ENCODE peak calls at places on chromosome 4, in five cellular contexts. K is thoracic aorta, J is cardiac muscle cell, V is fibroblast of mammary gland, R is AG04450. O is an unnamed sample.

GRCh38 chr4:152327606-152328453 is 208.1 kb downstream of the FBXW7 start:
- DNase-seq in K (no peak), J (no peak), V (no peak), R (no peak), O (no peak)

GRCh38 chr4:139611391-139611790 is 54.2 kb upstream of the MGST2 start:
- DNase-seq in K (no peak), J (no peak), V (no peak), R (no peak), O (no peak)

GRCh38 chr4:79514637-79515320 is 106.8 kb upstream of the GK2 start:
- DNase-seq in K (no peak), J (no peak), V (no peak), R (no peak), O (no peak)

GRCh38 chr4:11367371-11367770 is 61.3 kb downstream of the HS3ST1 start:
- DNase-seq in K (no peak), J (peak; percentile 96), V (peak; percentile 9), R (no peak), O (no peak)

GRCh38 chr4:88185916-88186315 is 27.5 kb upstream of the ABCG2 start:
- DNase-seq in K (no peak), J (no peak), V (no peak), R (peak; percentile 61), O (peak; percentile 45)

GRCh38 chr4:26264109-26264508 is 56.7 kb upstream of the RBPJ start:
- DNase-seq in K (no peak), J (no peak), V (no peak), R (no peak), O (no peak)

GRCh38 chr4:80393246-80393969 is 57.9 kb downstream of the CFAP299 start:
- DNase-seq in K (no peak), J (peak; percentile 20), V (peak; percentile 82), R (peak; percentile 60), O (peak; percentile 45)

GRCh38 chr4:30718021-30718888 is 1.9 kb upstream of the PCDH7 start:
- DNase-seq in K (no peak), J (peak; percentile 24), V (peak; percentile 35), R (no peak), O (no peak)

GRCh38 chr4:170093978-170094377 is 4.2 kb upstream of the AADAT start:
- DNase-seq in K (no peak), J (no peak), V (no peak), R (no peak), O (no peak)

GRCh38 chr4:101039367-101039766 is 308.0 kb downstream of the PPP3CA start:
- DNase-seq in K (no peak), J (no peak), V (no peak), R (no peak), O (no peak)

GRCh38 chr4:23878912-23879732 is 10.7 kb downstream of the PPARGC1A start:
- DNase-seq in K (no peak), J (peak; percentile 46), V (no peak), R (no peak), O (no peak)
- TF ChIP-seq CTCF in K (no peak), J (no peak), V (no peak), R (no peak), O (no peak)

DNA sequence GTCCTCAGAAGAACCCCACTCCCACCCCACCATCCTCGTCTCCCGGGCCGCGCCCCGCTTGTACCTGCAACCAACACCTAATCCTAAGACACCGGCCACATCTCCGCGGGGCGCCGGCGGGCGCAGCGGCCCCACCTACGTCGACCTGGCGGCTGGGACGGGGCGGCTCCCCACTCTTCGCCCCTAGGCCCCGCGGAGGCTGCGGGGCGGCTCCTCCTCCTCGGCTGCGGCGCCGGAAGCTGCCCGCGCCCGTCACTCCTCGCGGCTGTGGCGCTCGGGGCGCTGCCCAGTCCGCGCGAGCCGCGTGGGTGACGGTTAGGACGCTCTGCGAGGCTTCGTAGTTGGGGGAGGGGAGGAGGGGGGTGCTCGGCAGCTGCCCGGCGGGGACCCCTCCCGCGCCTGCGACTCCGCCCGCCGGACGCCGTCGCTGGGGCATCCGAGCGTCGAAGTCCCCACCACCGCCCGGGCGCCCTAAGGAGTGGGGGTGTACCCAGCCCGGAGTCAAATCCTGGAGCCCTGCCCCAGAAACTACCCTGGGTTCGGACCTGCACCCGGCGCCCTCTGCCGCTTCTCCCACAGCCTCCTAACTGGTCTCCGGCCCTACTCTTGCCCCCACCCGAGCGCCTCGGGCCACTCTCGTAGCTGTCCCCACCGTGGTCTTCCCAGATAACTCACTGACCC is at the start of gene CCDC158:
- DNase-seq in K (no peak), J (peak; percentile 49), V (no peak), R (no peak), O (no peak)
- H3K4me3 ChIP-seq in K (peak within 1 kb of the TSS; percentile 89), J (no peak within 1 kb of the TSS), V (peak within 1 kb of the TSS; percentile 29), R (peak within 1 kb of the TSS; percentile 44), O (peak within 1 kb of the TSS; percentile 48)

GRCh38 chr4:127124919-127125318 is 507.8 kb upstream of the INTU start:
- DNase-seq in K (no peak), J (peak; percentile 22), V (peak; percentile 22), R (no peak), O (no peak)
- TF ChIP-seq CTCF in K (no peak), J (no peak), V (peak; percentile 33), R (peak; percentile 43), O (peak; percentile 30)

DNA sequence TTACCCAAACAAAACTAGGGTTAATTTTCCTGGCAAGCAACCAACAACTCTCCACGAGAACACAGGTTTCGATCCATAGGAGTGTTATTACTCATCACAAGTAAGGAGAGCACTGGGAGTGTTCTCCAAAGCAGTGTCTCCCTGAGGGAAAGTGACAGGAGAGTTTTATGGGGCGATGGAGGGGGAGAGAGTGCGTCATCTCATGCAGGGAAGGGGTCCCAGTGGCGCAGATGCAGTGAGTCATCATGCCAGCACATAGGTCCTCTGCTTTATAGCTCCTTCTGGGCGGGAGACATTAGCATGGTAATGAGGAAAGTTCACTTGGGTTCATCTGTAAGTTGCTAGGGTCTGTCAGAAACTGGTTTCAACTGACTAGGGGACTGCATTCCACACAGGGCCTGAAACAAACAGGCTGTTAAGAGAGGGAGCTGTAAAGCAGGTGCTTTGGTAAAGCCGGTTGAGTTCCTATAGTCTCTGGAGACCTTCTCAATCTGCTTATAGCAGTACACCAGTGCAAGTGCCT is 12.7 kb upstream of the BOD1L1 start:
- DNase-seq in K (no peak), J (no peak), V (peak; percentile 95), R (no peak), O (peak; percentile 56)
- H3K4me3 ChIP-seq in K (no peak overlapping the region), J (no peak overlapping the region), V (no peak overlapping the region), R (peak overlapping the region; percentile 10), O (no peak overlapping the region)

DNA sequence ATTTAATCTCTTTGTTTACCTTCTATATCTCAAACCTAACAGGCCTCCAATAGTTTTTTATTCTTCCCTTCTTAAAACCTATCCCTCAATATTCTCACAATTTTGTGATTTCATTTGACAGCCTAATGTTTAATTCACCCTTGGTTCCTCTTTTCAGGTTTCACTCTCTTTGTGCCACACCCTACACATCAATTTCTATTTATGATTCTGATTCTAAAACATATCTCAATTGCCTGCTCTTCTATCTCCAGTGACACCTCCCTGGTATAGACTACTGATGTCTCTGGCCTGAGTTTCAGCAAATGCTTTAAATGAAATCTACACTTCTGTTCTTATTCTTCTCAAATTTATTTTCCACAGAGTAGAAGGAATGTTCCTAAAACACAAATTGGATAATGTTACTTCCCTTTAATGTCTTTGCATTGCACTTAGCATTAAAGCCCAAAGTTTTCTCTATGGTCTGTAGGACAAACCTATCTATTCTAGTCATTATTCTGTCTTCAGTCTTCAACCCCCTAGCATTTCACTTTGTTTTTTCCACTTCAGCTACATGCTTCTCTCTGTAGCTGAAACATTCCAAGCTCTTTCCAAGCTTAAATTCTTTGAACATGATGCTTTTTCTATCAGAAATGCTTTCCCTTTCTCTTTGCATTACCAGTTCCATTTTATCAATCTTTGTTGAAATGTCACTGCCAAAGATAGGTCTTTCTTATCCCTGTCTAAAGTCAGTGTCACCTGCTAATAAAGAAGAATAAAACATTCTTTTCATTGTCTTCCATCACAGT is 622.0 kb downstream of the CENPC start:
- DNase-seq in K (no peak), J (no peak), V (no peak), R (no peak), O (no peak)
- TF ChIP-seq CTCF in K (no peak), J (no peak), V (no peak), R (no peak), O (no peak)

GRCh38 chr4:127783971-127784519 is 1.9 kb downstream of the HSPA4L start:
- DNase-seq in K (no peak), J (no peak), V (no peak), R (no peak), O (no peak)
- H3K4me3 ChIP-seq in K (peak overlapping the region; percentile 83), J (no peak overlapping the region), V (no peak overlapping the region), R (no peak overlapping the region), O (no peak overlapping the region)

O was measured in AG04449.